ENCODE peak calls at places on chromosomes 1 and 21, in ten cellular contexts. K is activated T-cell treated with anti-CD3 and anti-CD28 coated beads for 24 hours; R is EH; C is cardiac muscle cell; Y is upper lobe of right lung; N is GM04504; B is tibial nerve; D is HCT116; W is stimulated activated CD4-positive, alpha-beta T cell treated with anti-CD3 and anti-CD28 coated beads, TNF-alpha, amount 100 ng/mL, for 4 hours; H is foreskin melanocyte. X is an unnamed sample.

GRCh38 chr1:59997479-59997878 is 70.9 kb upstream of the CYP2J2 start:
- DNase-seq in W (no peak), N (no peak), C (no peak), R (no peak), B (peak), D (no peak), Y (no peak), H (no peak), K (no peak), X (no peak)

GRCh38 chr1:55234016-55234415 is 18.9 kb upstream of the USP24 start:
- DNase-seq in K (no peak), W (no peak), R (peak), N (peak), D (no peak), C (no peak), Y (no peak), B (no peak), H (no peak), X (no peak)

GRCh38 chr1:110148961-110149360 is 1.3 kb upstream of the SLC6A17 start:
- DNase-seq in R (no peak), N (no peak), D (peak), H (peak), B (no peak), C (no peak), W (no peak), Y (no peak), K (no peak), X (no peak)

GRCh38 chr1:154837679-154838171 is 32.4 kb downstream of the KCNN3 start:
- DNase-seq in B (no peak), Y (peak), N (no peak), H (no peak), R (no peak), C (peak), K (no peak), W (no peak), D (no peak), X (no peak)

GRCh38 chr1:226945858-226946245 is 5.8 kb downstream of the COQ8A start:
- DNase-seq in Y (no peak), D (no peak), B (no peak), W (no peak), H (no peak), K (no peak), R (no peak), N (no peak), C (no peak), X (no peak)

GRCh38 chr1:47870946-47871750 is 126.0 kb downstream of the TRABD2B start:
- DNase-seq in C (no peak), H (no peak), D (no peak), N (no peak), Y (no peak), R (no peak), W (no peak), B (no peak), K (no peak), X (no peak)

GRCh38 chr1:111857251-111857651 is 101.5 kb downstream of the DDX20 start:
- DNase-seq in C (no peak), W (no peak), N (no peak), H (no peak), R (no peak), Y (no peak), D (no peak), B (no peak), K (no peak), X (no peak)

GRCh38 chr1:246566808-246567154 is 525 bp downstream of the CNST start:
- DNase-seq in D (no peak), B (no peak), H (no peak), R (no peak), W (peak), C (no peak), Y (no peak), N (no peak), K (peak), X (no peak)

GRCh38 chr1:43265431-43265830 is 4.4 kb upstream of the TMEM125 start:
- DNase-seq in C (no peak), H (no peak), B (no peak), Y (no peak), D (no peak), N (no peak), K (no peak), R (no peak), W (no peak), X (no peak)

GRCh38 chr1:32904797-32905196 is 3.6 kb upstream of the TMEM54 start:
- DNase-seq in R (no peak), N (no peak), K (no peak), W (no peak), B (no peak), D (no peak), H (no peak), Y (no peak), C (no peak), X (no peak)

GRCh38 chr1:192002063-192002462 is 156.2 kb upstream of the RGS18 start:
- DNase-seq in Y (no peak), D (no peak), N (no peak), C (no peak), H (no peak), W (no peak), K (no peak), R (no peak), B (no peak), X (no peak)

GRCh38 chr1:146034976-146035469 is 13.5 kb upstream of the HJV start:
- DNase-seq in Y (no peak), N (no peak), H (no peak), K (no peak), B (no peak), W (no peak), C (peak), D (no peak), R (peak), X (no peak)

GRCh38 chr1:221839794-221840395 is 98.0 kb upstream of the DUSP10 start:
- DNase-seq in W (peak), H (peak), K (peak), R (peak), C (peak), D (peak), B (peak), N (peak), Y (no peak), X (peak)

GRCh38 chr1:22229374-22229773 is 86.5 kb upstream of the WNT4 start:
- DNase-seq in W (no peak), B (no peak), N (no peak), D (no peak), C (peak), R (no peak), K (no peak), H (no peak), Y (no peak), X (no peak)

GRCh38 chr21:40377135-40377534 is 469.8 kb downstream of the DSCAM start:
- DNase-seq in C (no peak), H (no peak), Y (no peak), K (no peak), B (no peak), N (no peak), D (no peak), W (no peak), R (no peak), X (no peak)

GRCh38 chr1:38783659-38784229 is 75.8 kb downstream of the RRAGC start:
- DNase-seq in N (no peak), C (peak), B (no peak), H (no peak), D (no peak), R (no peak), W (no peak), K (no peak), Y (no peak), X (no peak)

GRCh38 chr21:46059195-46059594 is 38.7 kb upstream of the COL6A2 start:
- DNase-seq in C (no peak), N (no peak), D (no peak), Y (no peak), W (no peak), B (no peak), H (no peak), K (no peak), R (no peak), X (no peak)

GRCh38 chr1:183792300-183792699 is 12.6 kb upstream of the RGL1 start:
- DNase-seq in R (no peak), K (no peak), Y (no peak), D (no peak), W (no peak), C (no peak), H (no peak), N (no peak), B (no peak), X (no peak)

GRCh38 chr1:186899577-186899976 is 70.8 kb downstream of the PLA2G4A start:
- DNase-seq in D (no peak), W (no peak), B (no peak), R (no peak), C (no peak), Y (no peak), N (no peak), H (no peak), K (no peak), X (no peak)

GRCh38 chr21:38148046-38148445 is 108.7 kb upstream of the KCNJ15 start:
- DNase-seq in B (no peak), N (no peak), K (no peak), H (peak), C (no peak), W (no peak), D (no peak), R (no peak), Y (no peak), X (no peak)

GRCh38 chr1:40652452-40652851 is 13.0 kb downstream of the RIMS3 start:
- DNase-seq in K (no peak), D (no peak), B (no peak), W (no peak), N (no peak), H (no peak), C (no peak), Y (no peak), R (no peak), X (no peak)

GRCh38 chr1:201825245-201825644 is 3.7 kb upstream of the IPO9 start:
- DNase-seq in C (no peak), H (no peak), K (no peak), D (no peak), N (no peak), R (no peak), Y (no peak), B (no peak), W (no peak), X (no peak)

GRCh38 chr1:98766241-98766640 is 104.7 kb downstream of the SNX7 start:
- DNase-seq in H (no peak), R (no peak), D (no peak), N (no peak), W (no peak), K (no peak), Y (no peak), B (no peak), C (no peak), X (no peak)

GRCh38 chr1:20083178-20083944 is 13.4 kb downstream of the PLA2G5 start:
- DNase-seq in D (no peak), H (no peak), Y (no peak), C (no peak), N (no peak), R (no peak), W (no peak), K (no peak), B (no peak), X (no peak)

GRCh38 chr21:41426656-41427311 is 745 bp downstream of the MX1 start:
- DNase-seq in H (no peak), N (no peak), R (no peak), D (no peak), B (no peak), C (no peak), W (no peak), K (no peak), Y (no peak), X (no peak)

GRCh38 chr1:162179121-162179520 is 109.6 kb downstream of the NOS1AP start:
- DNase-seq in W (no peak), B (no peak), K (no peak), H (no peak), N (no peak), Y (no peak), C (no peak), R (no peak), D (no peak), X (no peak)

GRCh38 chr21:39316062-39316461 is 2.6 kb upstream of the BRWD1 start:
- DNase-seq in D (no peak), R (peak), B (no peak), Y (no peak), W (no peak), C (no peak), K (no peak), H (no peak), N (no peak), X (no peak)

GRCh38 chr1:11485191-11485590 is 6.2 kb downstream of the DISP3 start:
- DNase-seq in B (no peak), W (no peak), R (no peak), K (no peak), H (no peak), C (no peak), Y (no peak), N (no peak), D (no peak), X (no peak)

GRCh38 chr1:53266038-53266437 is 27.7 kb upstream of the MAGOH start:
- DNase-seq in C (peak), W (no peak), Y (no peak), D (no peak), R (no peak), N (no peak), K (no peak), B (no peak), H (no peak), X (no peak)

GRCh38 chr1:21270086-21270689 is 20.1 kb downstream of the ECE1 start:
- DNase-seq in B (peak), R (peak), Y (peak), C (peak), D (peak), H (no peak), K (peak), W (peak), N (no peak), X (peak)

GRCh38 chr1:7616076-7616833 is 154.8 kb upstream of the VAMP3 start:
- DNase-seq in B (peak), Y (peak), K (no peak), N (peak), R (peak), W (no peak), H (no peak), D (no peak), C (peak), X (no peak)

X was measured in activated B cell treated with CpG ODN at 0.5 μM for 24 hours.